ENCODE peak calls at places on chromosomes 11 and 22, in ten cellular contexts. W is type B pancreatic cell, E is Calu3, V is cardiac fibroblast, Z is Peyer's patch, D is lower leg skin, B is fibroblast of mammary gland, U is endodermal cell, M is IMR-90, X is D721Med. L is an unnamed sample.

GRCh38 chr22:50085211-50085999 is at the start of gene MLC1:
- DNase-seq in W (no peak), E (no peak), V (peak), Z (no peak), D (no peak), B (no peak), U (peak), M (peak), X (no peak), L (no peak)

GRCh38 chr11:3001496-3001895 is 9.4 kb upstream of the NAP1L4 start:
- DNase-seq in W (no peak), E (no peak), V (no peak), Z (no peak), D (peak), B (no peak), U (no peak), M (no peak), X (no peak), L (no peak)

GRCh38 chr11:74634537-74634936 is 42.2 kb downstream of the POLD3 start:
- DNase-seq in W (no peak), E (peak), V (peak), Z (no peak), D (no peak), B (peak), U (no peak), M (peak), X (no peak), L (peak)

GRCh38 chr22:20890975-20891374 is 26.2 kb upstream of the CRKL start:
- DNase-seq in W (no peak), E (no peak), V (no peak), Z (no peak), D (no peak), B (no peak), U (no peak), M (no peak), X (no peak), L (no peak)

GRCh38 chr11:2381494-2382128 is 4.5 kb downstream of the CD81 start:
- DNase-seq in W (no peak), E (no peak), V (no peak), Z (no peak), D (no peak), B (no peak), U (no peak), M (no peak), X (no peak), L (no peak)

GRCh38 chr22:28799125-28799833 is 1.1 kb downstream of the XBP1 start:
- DNase-seq in W (no peak), E (peak), V (peak), Z (no peak), D (peak), B (peak), U (no peak), M (peak), X (no peak), L (peak)

GRCh38 chr11:110711776-110712642 is at the start of gene ARHGAP20:
- DNase-seq in W (peak), E (no peak), V (peak), Z (peak), D (peak), B (peak), U (peak), M (peak), X (peak), L (peak)

GRCh38 chr11:111554532-111554931 is 14.0 kb downstream of the LAYN start:
- DNase-seq in W (no peak), E (no peak), V (no peak), Z (no peak), D (no peak), B (peak), U (no peak), M (no peak), X (no peak), L (no peak)

GRCh38 chr11:106447631-106448191 is 370.2 kb downstream of the AASDHPPT start:
- DNase-seq in W (no peak), E (no peak), V (no peak), Z (no peak), D (no peak), B (peak), U (no peak), M (no peak), X (no peak), L (no peak)

GRCh38 chr11:2693851-2694261 is 5.9 kb downstream of the KCNQ1OT1 start:
- DNase-seq in W (no peak), E (no peak), V (no peak), Z (peak), D (peak), B (no peak), U (peak), M (no peak), X (no peak), L (no peak)

GRCh38 chr11:123186291-123186690 is 8.8 kb downstream of the CLMP start:
- DNase-seq in W (no peak), E (no peak), V (no peak), Z (no peak), D (no peak), B (no peak), U (no peak), M (no peak), X (no peak), L (no peak)

GRCh38 chr11:2399488-2400068 is 972 bp upstream of the TSSC4 start:
- DNase-seq in W (no peak), E (peak), V (peak), Z (no peak), D (peak), B (peak), U (no peak), M (no peak), X (no peak), L (peak)

GRCh38 chr11:77201991-77202841 is 74.2 kb downstream of the MYO7A start:
- DNase-seq in W (peak), E (no peak), V (no peak), Z (peak), D (peak), B (no peak), U (no peak), M (no peak), X (no peak), L (no peak)

GRCh38 chr22:23781065-23781464 is 5.7 kb upstream of the SMARCB1 start:
- DNase-seq in W (no peak), E (no peak), V (no peak), Z (no peak), D (no peak), B (no peak), U (no peak), M (no peak), X (no peak), L (no peak)
- TF ChIP-seq CTCF in W (no peak), E (no peak), V (no peak), Z (no peak), D (no peak), B (no peak), U (no peak), M (no peak), X (no peak), L (no peak)

GRCh38 chr22:46827072-46827780 is 64.8 kb downstream of the TBC1D22A start:
- DNase-seq in W (no peak), E (no peak), V (no peak), Z (no peak), D (no peak), B (no peak), U (peak), M (no peak), X (no peak), L (no peak)

GRCh38 chr22:46829140-46829891 is 66.9 kb downstream of the TBC1D22A start:
- DNase-seq in W (no peak), E (peak), V (peak), Z (no peak), D (no peak), B (peak), U (peak), M (peak), X (no peak), L (peak)

GRCh38 chr22:46828323-46829139 is 66.1 kb downstream of the TBC1D22A start:
- DNase-seq in W (no peak), E (no peak), V (no peak), Z (no peak), D (no peak), B (no peak), U (peak), M (no peak), X (no peak), L (no peak)

GRCh38 chr22:46826438-46826837 is 64.0 kb downstream of the TBC1D22A start:
- DNase-seq in W (no peak), E (no peak), V (no peak), Z (no peak), D (no peak), B (no peak), U (peak), M (no peak), X (no peak), L (no peak)

GRCh38 chr22:46827781-46828180 is 65.3 kb downstream of the TBC1D22A start:
- DNase-seq in W (no peak), E (no peak), V (no peak), Z (no peak), D (no peak), B (no peak), U (peak), M (no peak), X (no peak), L (no peak)
- TF ChIP-seq CTCF in W (no peak), E (no peak), V (no peak), Z (no peak), D (no peak), B (no peak), U (peak), M (no peak), X (no peak), L (no peak)

GRCh38 chr11:11786771-11787170 is 55.0 kb upstream of the USP47 start:
- DNase-seq in W (no peak), E (peak), V (peak), Z (no peak), D (no peak), B (peak), U (peak), M (peak), X (no peak), L (peak)
- TF ChIP-seq CTCF in W (peak), E (peak), V (peak), Z (no peak), D (no peak), B (peak), U (peak), M (peak), X (peak), L (peak)

DNA sequence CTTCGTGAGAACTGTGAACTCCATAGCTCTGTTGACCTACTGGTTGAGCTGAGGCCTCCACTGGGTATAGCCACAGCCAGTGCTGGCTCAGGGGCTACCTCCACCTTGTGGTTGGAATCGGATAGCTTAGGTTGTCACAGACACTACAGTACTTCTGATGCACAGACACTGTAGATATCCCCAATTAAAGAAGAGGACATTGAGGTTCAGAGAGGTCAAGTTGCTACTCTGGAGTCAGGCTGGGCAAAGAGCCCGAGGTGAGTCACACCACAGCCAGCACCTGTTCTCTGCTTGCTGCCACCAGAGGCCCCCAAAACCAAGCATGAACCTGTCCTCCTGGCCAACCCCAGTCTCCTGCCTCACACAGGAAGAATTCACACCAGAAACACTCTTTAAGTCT is 5.4 kb downstream of the UFD1 start:
- DNase-seq in W (no peak), E (no peak), V (no peak), Z (no peak), D (no peak), B (peak), U (no peak), M (no peak), X (no peak), L (peak)
- TF ChIP-seq CTCF in W (peak), E (no peak), V (peak), Z (no peak), D (no peak), B (no peak), U (peak), M (no peak), X (no peak), L (peak)

DNA sequence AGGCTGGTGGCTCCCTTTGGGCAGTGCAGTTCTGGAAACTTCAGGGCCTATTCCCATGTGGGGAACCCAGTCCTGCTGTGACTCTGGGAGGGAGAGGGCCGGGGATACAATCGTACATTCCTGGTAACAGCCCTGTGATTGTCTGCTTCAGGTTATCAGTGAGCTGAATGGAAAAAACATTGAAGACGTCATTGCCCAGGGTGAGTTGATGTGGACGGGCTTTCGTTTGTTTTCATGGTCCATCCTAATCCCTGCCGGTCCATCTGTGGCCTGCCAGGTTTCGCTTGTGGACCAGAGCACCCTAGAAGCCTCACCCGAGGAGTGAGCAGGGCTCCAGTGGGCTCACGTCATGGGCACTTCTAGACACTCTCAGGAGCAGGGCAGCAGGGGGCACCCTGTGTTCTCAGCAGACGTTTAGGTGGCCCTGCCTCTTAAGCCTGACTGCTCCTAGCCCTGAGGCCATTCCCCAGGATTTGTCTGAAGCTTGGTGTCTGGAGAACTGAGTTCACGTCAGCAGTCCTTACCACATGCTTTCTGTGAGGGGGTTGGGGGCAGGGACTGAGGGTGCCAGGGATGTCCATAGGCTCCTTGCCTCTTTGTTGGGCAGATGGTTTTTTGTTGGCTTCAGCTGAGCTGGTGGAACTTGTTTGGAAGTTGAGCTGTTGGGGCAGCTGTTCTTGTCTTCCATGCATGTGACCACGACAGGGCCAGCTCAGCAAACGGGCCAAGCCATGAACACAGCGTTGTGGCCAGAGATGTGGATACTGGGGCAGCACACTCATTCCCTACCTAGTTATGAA is 1.9 kb downstream of the RPLP2 start:
- DNase-seq in W (no peak), E (no peak), V (peak), Z (no peak), D (no peak), B (peak), U (no peak), M (no peak), X (no peak), L (peak)
- TF ChIP-seq CTCF in W (no peak), E (no peak), V (no peak), Z (peak), D (no peak), B (peak), U (no peak), M (peak), X (no peak), L (peak)

GRCh38 chr11:64539239-64539638 is 51.8 kb upstream of the SLC22A12 start:
- DNase-seq in W (no peak), E (no peak), V (no peak), Z (peak), D (no peak), B (no peak), U (no peak), M (no peak), X (no peak), L (no peak)
- TF ChIP-seq CTCF in W (no peak), E (no peak), V (no peak), Z (no peak), D (no peak), B (no peak), U (no peak), M (no peak), X (no peak), L (no peak)

GRCh38 chr11:119094816-119095065 is 6.9 kb downstream of the DPAGT1 start:
- DNase-seq in W (no peak), E (peak), V (peak), Z (peak), D (peak), B (peak), U (no peak), M (peak), X (no peak), L (peak)

GRCh38 chr11:119092880-119093665 is 8.4 kb downstream of the HMBS start:
- DNase-seq in W (no peak), E (no peak), V (peak), Z (no peak), D (no peak), B (peak), U (no peak), M (peak), X (no peak), L (peak)

GRCh38 chr11:119093951-119094815 is 7.5 kb downstream of the DPAGT1 start:
- DNase-seq in W (no peak), E (peak), V (peak), Z (peak), D (peak), B (peak), U (peak), M (peak), X (no peak), L (peak)

GRCh38 chr11:119093666-119093950 is 8.0 kb downstream of the DPAGT1 start:
- DNase-seq in W (no peak), E (no peak), V (no peak), Z (no peak), D (no peak), B (no peak), U (no peak), M (no peak), X (no peak), L (no peak)

DNA sequence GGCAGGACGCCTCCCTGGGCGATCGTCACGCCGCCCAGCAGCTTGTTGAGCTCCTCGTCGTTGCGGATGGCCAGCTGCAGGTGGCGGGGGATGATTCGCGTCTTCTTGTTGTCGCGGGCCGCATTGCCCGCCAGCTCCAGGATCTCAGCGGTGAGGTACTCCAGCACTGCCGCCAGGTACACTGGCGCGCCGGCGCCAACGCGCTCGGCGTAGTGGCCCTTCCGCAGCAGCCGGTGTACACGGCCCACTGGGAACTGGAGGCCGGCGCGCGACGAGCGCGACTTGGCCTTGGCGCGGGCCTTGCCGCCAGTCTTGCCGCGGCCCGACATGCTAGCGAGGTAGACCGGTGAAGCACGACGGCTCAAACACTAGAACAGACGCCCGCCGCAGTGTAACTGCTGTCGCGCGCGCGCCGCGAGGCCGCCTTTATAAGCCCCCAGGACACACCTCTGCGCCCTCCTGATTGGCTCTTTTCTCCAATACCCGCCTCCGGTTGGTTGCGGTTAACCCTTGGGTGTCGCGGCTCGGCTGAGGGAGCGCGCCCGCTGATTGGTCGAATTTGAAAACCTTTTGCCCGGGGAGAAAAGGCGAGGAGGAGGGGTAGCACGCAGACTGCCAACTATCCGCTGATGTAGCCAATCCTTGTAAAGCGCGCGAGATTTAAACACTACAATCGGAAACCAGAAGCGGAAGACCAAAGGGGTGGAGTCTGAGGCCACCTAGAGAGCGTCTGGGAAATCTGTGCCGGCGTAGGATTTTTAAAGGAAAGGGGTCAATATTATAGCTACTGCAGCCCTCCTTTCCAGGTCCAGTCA is 6.4 kb downstream of the DPAGT1 start:
- DNase-seq in W (peak), E (peak), V (peak), Z (peak), D (peak), B (peak), U (peak), M (peak), X (peak), L (peak)
- TF ChIP-seq CTCF in W (peak), E (no peak), V (no peak), Z (no peak), D (no peak), B (no peak), U (peak), M (no peak), X (peak), L (peak)

DNA sequence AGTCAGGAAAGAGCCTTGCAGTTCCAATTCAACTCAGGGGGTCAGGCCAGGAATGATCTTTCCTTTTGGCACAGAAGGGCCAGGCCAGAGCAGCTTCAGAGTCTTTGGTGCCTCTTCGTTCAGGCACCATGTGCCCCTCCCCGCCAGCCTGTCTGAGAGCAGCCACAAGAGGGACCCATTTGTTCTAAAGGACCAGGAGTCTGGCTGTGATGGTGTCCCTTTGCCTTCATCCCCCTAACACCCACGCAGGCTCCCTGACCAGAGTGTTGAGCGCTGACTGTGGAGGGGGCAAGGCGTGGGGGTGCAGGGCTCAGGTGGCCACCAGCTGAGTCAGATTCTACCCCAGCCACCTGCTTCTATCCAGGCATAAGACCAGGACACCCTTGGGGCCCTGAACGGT is 156.4 kb downstream of the TTC17 start:
- DNase-seq in W (no peak), E (no peak), V (no peak), Z (no peak), D (no peak), B (no peak), U (peak), M (no peak), X (no peak), L (no peak)
- TF ChIP-seq CTCF in W (peak), E (no peak), V (peak), Z (peak), D (no peak), B (peak), U (peak), M (peak), X (peak), L (peak)

GRCh38 chr11:62558669-62559068 is 12.1 kb upstream of the AHNAK start:
- DNase-seq in W (no peak), E (no peak), V (no peak), Z (no peak), D (peak), B (no peak), U (no peak), M (no peak), X (no peak), L (no peak)

GRCh38 chr11:62556872-62557631 is 10.4 kb upstream of the AHNAK start:
- DNase-seq in W (no peak), E (no peak), V (no peak), Z (no peak), D (peak), B (no peak), U (no peak), M (peak), X (no peak), L (no peak)

GRCh38 chr11:62556102-62556871 is 9.7 kb upstream of the AHNAK start:
- DNase-seq in W (peak), E (peak), V (peak), Z (peak), D (peak), B (peak), U (peak), M (peak), X (peak), L (peak)

GRCh38 chr11:62559204-62559603 is 12.6 kb upstream of the AHNAK start:
- DNase-seq in W (no peak), E (no peak), V (no peak), Z (no peak), D (no peak), B (no peak), U (no peak), M (no peak), X (no peak), L (no peak)

DNA sequence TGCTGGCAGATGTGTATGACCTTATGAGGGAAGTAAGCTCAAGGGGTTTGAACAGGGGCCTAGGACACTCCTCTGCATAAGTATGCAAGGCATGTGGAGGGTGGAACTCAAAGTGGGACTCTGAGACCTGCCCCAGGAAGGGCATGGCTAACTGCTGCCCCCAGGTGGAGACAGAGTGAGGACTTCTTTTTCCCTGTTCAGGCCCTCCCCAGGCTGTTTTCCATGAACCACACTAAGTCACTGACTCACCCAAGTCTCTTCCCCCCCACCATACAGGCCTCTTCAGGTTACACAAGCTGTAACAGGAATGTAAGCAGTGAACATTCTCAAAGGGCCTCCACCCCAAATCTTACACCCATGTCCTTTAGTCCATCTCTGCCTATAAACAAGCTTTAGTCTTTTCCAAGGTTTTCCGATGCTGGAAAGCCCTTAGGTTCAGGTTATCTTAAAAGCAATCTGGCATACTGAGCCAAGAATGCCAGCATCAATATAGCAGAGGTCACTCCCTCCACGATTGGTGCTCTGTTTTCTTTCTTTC is 13.1 kb downstream of the EEF1G start:
- DNase-seq in W (peak), E (peak), V (peak), Z (peak), D (peak), B (peak), U (peak), M (peak), X (no peak), L (peak)
- TF ChIP-seq CTCF in W (peak), E (peak), V (peak), Z (peak), D (no peak), B (peak), U (peak), M (peak), X (peak), L (peak)

L was measured in choroid plexus epithelial cell.